ENCODE peak calls at places on chromosomes 1 and 21, in four cellular contexts. One of them, this sample, is unnamed.
A peak's percentile ranks its signal among the peaks of the same experiment; 100 is the strongest.

GRCh38 chr1:36739703-36740289 is 257.1 kb upstream of the CSF3R start:
- DNase-seq in uterus: no peak
- DNase-seq in ovary: no peak
- DNase-seq in GM06990: no peak
- DNase-seq in this sample: peak; percentile 37

GRCh38 chr1:32919811-32920733 is 18.9 kb upstream of the TMEM54 start:
- DNase-seq in GM06990: no peak
- DNase-seq in ovary: no peak
- DNase-seq in uterus: no peak
- DNase-seq in this sample: no peak

GRCh38 chr1:62800274-62800673 is 16.3 kb downstream of the ATG4C start:
- DNase-seq in uterus: no peak
- DNase-seq in GM06990: no peak
- DNase-seq in ovary: no peak
- DNase-seq in this sample: no peak

GRCh38 chr1:31507221-31507620 is 69.1 kb upstream of the TINAGL1 start:
- DNase-seq in ovary: no peak
- DNase-seq in GM06990: no peak
- DNase-seq in uterus: no peak
- DNase-seq in this sample: no peak

GRCh38 chr1:232589809-232590741 is 39.9 kb downstream of the SIPA1L2 start:
- DNase-seq in uterus: no peak
- DNase-seq in GM06990: no peak
- DNase-seq in ovary: no peak
- DNase-seq in this sample: no peak

GRCh38 chr1:66365628-66366027 is 168.3 kb upstream of the SGIP1 start:
- DNase-seq in uterus: no peak
- DNase-seq in GM06990: no peak
- DNase-seq in ovary: no peak
- DNase-seq in this sample: no peak

GRCh38 chr1:227120827-227121226 is 180.7 kb downstream of the COQ8A start:
- DNase-seq in GM06990: no peak
- DNase-seq in ovary: no peak
- DNase-seq in uterus: no peak
- DNase-seq in this sample: no peak

GRCh38 chr1:45334308-45335245 is 5.4 kb upstream of the TOE1 start:
- DNase-seq in GM06990: no peak
- DNase-seq in uterus: no peak
- DNase-seq in ovary: no peak
- DNase-seq in this sample: peak; percentile 79

GRCh38 chr21:46110499-46111192 is 12.7 kb downstream of the COL6A2 start:
- DNase-seq in ovary: peak; percentile 67
- DNase-seq in uterus: peak; percentile 44
- DNase-seq in GM06990: no peak
- DNase-seq in this sample: peak; percentile 10

GRCh38 chr1:205270764-205271163 is 43.0 kb downstream of the TMCC2 start:
- DNase-seq in uterus: no peak
- DNase-seq in ovary: no peak
- DNase-seq in GM06990: no peak
- DNase-seq in this sample: no peak

GRCh38 chr21:32597205-32597604 is 11.9 kb upstream of the TCP10L start:
- DNase-seq in uterus: no peak
- DNase-seq in ovary: no peak
- DNase-seq in GM06990: no peak
- DNase-seq in this sample: no peak

GRCh38 chr21:41894511-41894910 is 15.4 kb upstream of the PRDM15 start:
- DNase-seq in ovary: no peak
- DNase-seq in uterus: no peak
- DNase-seq in GM06990: no peak
- DNase-seq in this sample: no peak

GRCh38 chr1:162666006-162666645 is 33.9 kb downstream of the DDR2 start:
- DNase-seq in GM06990: no peak
- DNase-seq in ovary: no peak
- DNase-seq in uterus: no peak
- DNase-seq in this sample: no peak

GRCh38 chr1:195717651-195718050 is 890.6 kb downstream of the KCNT2 start:
- DNase-seq in ovary: no peak
- DNase-seq in uterus: no peak
- DNase-seq in GM06990: no peak
- DNase-seq in this sample: no peak

GRCh38 chr1:174743654-174744561 is 255.8 kb upstream of the CACYBP start:
- DNase-seq in ovary: no peak
- DNase-seq in uterus: no peak
- DNase-seq in GM06990: no peak
- DNase-seq in this sample: no peak

GRCh38 chr21:42646076-42646825 is 7.2 kb upstream of the PDE9A start:
- DNase-seq in uterus: no peak
- DNase-seq in GM06990: no peak
- DNase-seq in ovary: no peak
- DNase-seq in this sample: peak; percentile 66

GRCh38 chr1:58982259-58982998 is 198.6 kb upstream of the JUN start:
- DNase-seq in GM06990: no peak
- DNase-seq in ovary: no peak
- DNase-seq in uterus: no peak
- DNase-seq in this sample: peak; percentile 29

GRCh38 chr1:59139396-59139795 is 157.5 kb upstream of the FGGY start:
- DNase-seq in ovary: no peak
- DNase-seq in uterus: no peak
- DNase-seq in GM06990: no peak
- DNase-seq in this sample: no peak

GRCh38 chr1:175073633-175074032 is 6.0 kb downstream of the TNN start:
- DNase-seq in ovary: no peak
- DNase-seq in GM06990: no peak
- DNase-seq in uterus: no peak
- DNase-seq in this sample: no peak

GRCh38 chr1:91651671-91652071 is 151.0 kb downstream of the CDC7 start:
- DNase-seq in ovary: peak; percentile 82
- DNase-seq in GM06990: no peak
- DNase-seq in uterus: peak; percentile 80
- DNase-seq in this sample: no peak

GRCh38 chr1:232307299-232307698 is 322.6 kb downstream of the SIPA1L2 start:
- DNase-seq in GM06990: no peak
- DNase-seq in ovary: no peak
- DNase-seq in uterus: no peak
- DNase-seq in this sample: no peak

GRCh38 chr1:17167783-17168479 is 37.0 kb upstream of the PADI1 start:
- DNase-seq in uterus: no peak
- DNase-seq in GM06990: no peak
- DNase-seq in ovary: no peak
- DNase-seq in this sample: no peak

GRCh38 chr1:91798241-91798648 is 87.7 kb downstream of the TGFBR3 start:
- DNase-seq in ovary: no peak
- DNase-seq in uterus: no peak
- DNase-seq in GM06990: no peak
- DNase-seq in this sample: no peak

GRCh38 chr1:181179279-181179979 is 90.9 kb downstream of the IER5 start:
- DNase-seq in ovary: no peak
- DNase-seq in uterus: no peak
- DNase-seq in GM06990: no peak
- DNase-seq in this sample: no peak

GRCh38 chr21:31665397-31665796 is 5.9 kb downstream of the SOD1 start:
- DNase-seq in ovary: no peak
- DNase-seq in uterus: no peak
- DNase-seq in GM06990: no peak
- DNase-seq in this sample: no peak

GRCh38 chr1:45375104-45376090 is 35.2 kb upstream of the MUTYH start:
- DNase-seq in ovary: no peak
- DNase-seq in GM06990: no peak
- DNase-seq in uterus: no peak
- DNase-seq in this sample: no peak

GRCh38 chr1:109793486-109794318 is 30.0 kb upstream of the EPS8L3 start:
- DNase-seq in ovary: no peak
- DNase-seq in uterus: no peak
- DNase-seq in GM06990: no peak
- DNase-seq in this sample: peak; percentile 64

GRCh38 chr1:47679301-47679751 is 241.5 kb downstream of the FOXD2 start:
- DNase-seq in uterus: no peak
- DNase-seq in GM06990: no peak
- DNase-seq in ovary: no peak
- DNase-seq in this sample: peak; percentile 31

GRCh38 chr1:80594013-80594412 is 1206.7 kb upstream of the ADGRL2 start:
- DNase-seq in ovary: no peak
- DNase-seq in uterus: no peak
- DNase-seq in GM06990: no peak
- DNase-seq in this sample: no peak

GRCh38 chr1:111818081-111818480 is 62.4 kb downstream of the DDX20 start:
- DNase-seq in uterus: no peak
- DNase-seq in GM06990: no peak
- DNase-seq in ovary: no peak
- DNase-seq in this sample: no peak

GRCh38 chr1:198259336-198260109 is 102.7 kb downstream of the NEK7 start:
- DNase-seq in GM06990: no peak
- DNase-seq in ovary: no peak
- DNase-seq in uterus: no peak
- DNase-seq in this sample: no peak

GRCh38 chr1:4691766-4692405 is 37.5 kb downstream of the AJAP1 start:
- DNase-seq in GM06990: no peak
- DNase-seq in ovary: no peak
- DNase-seq in uterus: no peak
- DNase-seq in this sample: no peak

GRCh38 chr1:212683357-212683722 is 16.3 kb downstream of the BATF3 start:
- DNase-seq in ovary: no peak
- DNase-seq in GM06990: peak; percentile 84
- DNase-seq in uterus: no peak
- DNase-seq in this sample: no peak

GRCh38 chr1:29213055-29213454 is 17.7 kb downstream of the MECR start:
- DNase-seq in GM06990: no peak
- DNase-seq in uterus: no peak
- DNase-seq in ovary: no peak
- DNase-seq in this sample: no peak

GRCh38 chr1:75970631-75971030 is 38.4 kb upstream of the ASB17 start:
- DNase-seq in GM06990: no peak
- DNase-seq in ovary: no peak
- DNase-seq in uterus: no peak
- DNase-seq in this sample: no peak

GRCh38 chr1:21885236-21886037 is 51.7 kb downstream of the HSPG2 start:
- DNase-seq in uterus: no peak
- DNase-seq in GM06990: no peak
- DNase-seq in ovary: no peak
- DNase-seq in this sample: no peak

GRCh38 chr1:76269175-76269574 is 194.6 kb downstream of the ST6GALNAC3 start:
- DNase-seq in GM06990: no peak
- DNase-seq in uterus: no peak
- DNase-seq in ovary: no peak
- DNase-seq in this sample: no peak

GRCh38 chr1:234970371-234970730 is 158.3 kb downstream of the TOMM20 start:
- DNase-seq in ovary: no peak
- DNase-seq in GM06990: no peak
- DNase-seq in uterus: no peak
- DNase-seq in this sample: no peak

GRCh38 chr1:234972411-234973191 is 156.0 kb downstream of the TOMM20 start:
- DNase-seq in uterus: peak; percentile 19
- DNase-seq in ovary: no peak
- DNase-seq in GM06990: no peak
- DNase-seq in this sample: no peak

GRCh38 chr1:234971586-234972297 is 156.9 kb downstream of the TOMM20 start:
- DNase-seq in ovary: no peak
- DNase-seq in uterus: peak; percentile 1
- DNase-seq in GM06990: peak; percentile 69
- DNase-seq in this sample: no peak

GRCh38 chr1:234969630-234970370 is 158.8 kb downstream of the TOMM20 start:
- DNase-seq in ovary: peak; percentile 78
- DNase-seq in GM06990: no peak
- DNase-seq in uterus: peak; percentile 68
- DNase-seq in this sample: no peak

DNA sequence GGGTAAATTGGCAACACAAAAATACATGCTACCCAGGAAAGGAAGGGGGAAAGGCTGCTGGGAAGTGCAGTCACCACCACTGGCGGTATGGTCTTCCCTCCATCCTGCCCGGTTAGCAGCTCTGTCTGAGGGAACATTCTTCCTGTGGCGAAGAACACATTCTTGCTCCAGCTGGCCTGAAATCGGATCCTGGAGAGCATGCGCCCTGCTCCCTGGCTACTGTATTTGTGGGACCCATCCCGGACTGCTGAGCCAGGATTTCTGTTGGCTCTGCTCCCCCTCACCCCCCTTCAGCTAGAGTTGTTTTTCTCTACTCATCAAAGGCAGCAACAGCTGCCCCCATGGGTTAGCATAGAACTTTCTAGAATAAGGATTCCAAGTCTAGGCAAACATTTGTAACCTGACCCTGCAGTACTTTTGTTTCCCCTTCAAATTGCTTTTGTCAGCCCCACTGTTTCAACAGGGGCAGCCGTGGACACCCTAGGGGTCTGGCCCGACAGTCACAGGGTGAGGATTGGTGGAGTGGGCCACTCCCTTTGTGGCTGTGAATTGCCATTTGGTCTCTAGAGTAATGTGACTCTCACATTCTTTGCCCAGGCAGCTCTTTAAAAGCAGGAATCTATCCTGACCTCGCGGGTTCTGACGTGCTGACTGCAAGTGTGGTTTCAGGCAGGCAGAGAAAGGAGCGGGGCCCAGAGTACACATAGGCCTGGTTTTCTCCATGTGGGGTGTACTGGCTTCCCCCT is 157.7 kb downstream of the TOMM20 start:
- DNase-seq in GM06990: no peak
- DNase-seq in ovary: peak; percentile 85
- DNase-seq in uterus: peak; percentile 84
- DNase-seq in this sample: no peak
- H3K4me3 ChIP-seq in GM06990: no peak overlapping the region
- H3K4me3 ChIP-seq in ovary: no peak overlapping the region
- H3K4me3 ChIP-seq in uterus: no peak overlapping the region
- H3K4me3 ChIP-seq in this sample: no peak overlapping the region

GRCh38 chr1:53826367-53826766 is 11.7 kb downstream of the NDC1 start:
- DNase-seq in ovary: no peak
- DNase-seq in GM06990: no peak
- DNase-seq in uterus: no peak
- DNase-seq in this sample: no peak
- TF ChIP-seq CTCF in ovary: no peak
- TF ChIP-seq CTCF in GM06990: peak; percentile 24
- TF ChIP-seq CTCF in uterus: no peak
- TF ChIP-seq CTCF in this sample: peak; percentile 20

GRCh38 chr1:2197732-2198165 is 3.2 kb upstream of the FAAP20 start:
- DNase-seq in ovary: no peak
- DNase-seq in GM06990: no peak
- DNase-seq in uterus: no peak
- DNase-seq in this sample: no peak

GRCh38 chr1:2195785-2196184 is 1.2 kb upstream of the FAAP20 start:
- DNase-seq in ovary: no peak
- DNase-seq in GM06990: no peak
- DNase-seq in uterus: no peak
- DNase-seq in this sample: no peak

GRCh38 chr1:2194898-2195673 is 514 bp upstream of the FAAP20 start:
- DNase-seq in GM06990: peak; percentile 88
- DNase-seq in uterus: peak; percentile 90
- DNase-seq in ovary: peak; percentile 91
- DNase-seq in this sample: peak; percentile 89

GRCh38 chr1:2198571-2198970 is 4.0 kb upstream of the FAAP20 start:
- DNase-seq in ovary: peak; percentile 60
- DNase-seq in GM06990: no peak
- DNase-seq in uterus: no peak
- DNase-seq in this sample: no peak

GRCh38 chr1:2196901-2197638 is 2.5 kb upstream of the FAAP20 start:
- DNase-seq in uterus: no peak
- DNase-seq in GM06990: no peak
- DNase-seq in ovary: peak; percentile 45
- DNase-seq in this sample: no peak
- H3K27me3 ChIP-seq in uterus: no peaks in the 10 kb centered on the region
- H3K27me3 ChIP-seq in GM06990: no peaks in the 10 kb centered on the region
- H3K27me3 ChIP-seq in ovary: no peaks in the 10 kb centered on the region
- H3K27me3 ChIP-seq in this sample: no peaks in the 10 kb centered on the region

GRCh38 chr1:156491151-156491949 is 9.2 kb downstream of the MEF2D start:
- DNase-seq in uterus: no peak
- DNase-seq in ovary: no peak
- DNase-seq in GM06990: peak; percentile 57
- DNase-seq in this sample: no peak
- H3K4me3 ChIP-seq in uterus: peak overlapping the region; percentile 15
- H3K4me3 ChIP-seq in ovary: no peak overlapping the region
- H3K4me3 ChIP-seq in GM06990: peak overlapping the region; percentile 58
- H3K4me3 ChIP-seq in this sample: no peak overlapping the region

This sample was measured in WERI-Rb-1.